ENCODE peak calls at places on chromosomes 7 and 10, in four cellular contexts. O, S, B and D are unnamed samples. For H3K4me1, the result is how much of the 10 kb centered on the place peaks cover.

GRCh38 chr7:90999989-91000979 is 263.9 kb upstream of the FZD1 start:
- DNase-seq in S (no peak), O (no peak), B (no peak), D (no peak)

GRCh38 chr10:32972929-32973328 is 14.9 kb upstream of the ITGB1 start:
- DNase-seq in O (no peak), S (no peak), B (no peak), D (no peak)

GRCh38 chr10:98006266-98006665 is 24.2 kb downstream of the CRTAC1 start:
- DNase-seq in O (no peak), S (no peak), B (no peak), D (no peak)

GRCh38 chr10:70035531-70035930 is 17.1 kb upstream of the MACROH2A2 start:
- DNase-seq in O (no peak), B (no peak), S (no peak), D (no peak)

GRCh38 chr7:83020171-83020570 is 142.5 kb downstream of the PCLO start:
- DNase-seq in S (no peak), O (no peak), B (no peak), D (no peak)

GRCh38 chr7:22607180-22607579 is 107.2 kb upstream of the STEAP1B start:
- DNase-seq in S (peak), B (no peak), O (no peak), D (no peak)

GRCh38 chr7:74587435-74588126 is 69.9 kb upstream of the GTF2I start:
- DNase-seq in O (no peak), B (peak), S (peak), D (peak)

GRCh38 chr7:81926154-81926553 is 156.3 kb upstream of the HGF start:
- DNase-seq in O (no peak), S (no peak), B (no peak), D (no peak)

GRCh38 chr7:6433814-6434630 is 13.7 kb downstream of the DAGLB start:
- DNase-seq in S (no peak), B (no peak), O (no peak), D (no peak)

GRCh38 chr10:6163364-6164270 is 39.1 kb upstream of the PFKFB3 start:
- DNase-seq in B (peak), S (peak), O (peak), D (peak)

GRCh38 chr10:19816420-19817250 is at the start of gene PLXDC2:
- DNase-seq in B (peak), S (peak), O (no peak), D (peak)

GRCh38 chr7:4299431-4299830 is 382.7 kb upstream of the FOXK1 start:
- DNase-seq in B (no peak), O (no peak), S (no peak), D (no peak)

GRCh38 chr7:91772100-91772794 is 108.3 kb downstream of the MTERF1 start:
- DNase-seq in O (no peak), B (no peak), S (no peak), D (no peak)

GRCh38 chr10:125101581-125101980 is 58.8 kb downstream of the CTBP2 start:
- DNase-seq in O (no peak), B (no peak), S (peak), D (no peak)

GRCh38 chr7:16556359-16556758 is 29.7 kb downstream of the LRRC72 start:
- DNase-seq in S (no peak), B (no peak), O (no peak), D (no peak)

GRCh38 chr7:137804819-137805218 is 42.0 kb downstream of the DGKI start:
- DNase-seq in S (no peak), B (no peak), O (no peak), D (no peak)

GRCh38 chr10:133568287-133568614 is 2.9 kb upstream of the SYCE1 start:
- DNase-seq in O (no peak), B (no peak), S (no peak), D (no peak)

GRCh38 chr10:69839696-69840345 is 38.1 kb downstream of the COL13A1 start:
- DNase-seq in B (no peak), S (no peak), O (no peak), D (no peak)

GRCh38 chr7:131040467-131040932 is 287.2 kb upstream of the MKLN1 start:
- DNase-seq in O (peak), B (peak), S (no peak), D (peak)

GRCh38 chr7:1368682-1369571 is 90.3 kb downstream of the MICALL2 start:
- DNase-seq in S (no peak), O (peak), B (peak), D (no peak)

DNA sequence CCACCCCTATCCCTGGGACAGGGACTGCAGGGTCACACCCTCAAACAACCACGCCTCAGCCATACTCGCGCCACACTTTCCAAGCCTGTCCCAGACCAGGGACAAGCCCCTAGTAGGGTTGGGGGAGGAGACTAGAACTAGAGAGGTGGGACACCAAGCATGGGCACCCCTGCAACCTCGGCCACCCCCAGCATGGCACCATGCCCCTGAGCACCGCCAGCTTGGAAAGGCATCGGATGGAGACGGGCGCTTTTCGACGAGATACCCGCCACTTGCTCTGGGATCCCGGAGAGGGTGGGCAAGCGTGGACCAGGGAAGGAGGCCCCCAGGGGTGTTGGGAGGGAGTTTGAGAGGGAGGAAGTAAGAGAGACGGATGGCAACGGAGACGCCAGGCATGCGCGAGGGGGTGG is 13.1 kb upstream of the KMT2E start:
- DNase-seq in S (no peak), B (no peak), O (no peak), D (no peak)
- H3K4me1 ChIP-seq in S (half or more), B (half or more), O (under half), D (half or more)

GRCh38 chr10:131997366-131998049 is 15.8 kb upstream of the BNIP3 start:
- DNase-seq in B (peak), O (no peak), S (peak), D (peak)
- TF ChIP-seq POLR2A in B (no peak), O (no peak), S (no peak), D (no peak)

GRCh38 chr7:158260567-158261361 is 326.9 kb downstream of the PTPRN2 start:
- DNase-seq in B (no peak), S (no peak), O (no peak), D (no peak)

GRCh38 chr7:158262284-158263109 is 325.1 kb downstream of the PTPRN2 start:
- DNase-seq in B (no peak), O (no peak), S (no peak), D (no peak)

GRCh38 chr7:158263110-158263963 is 324.3 kb downstream of the PTPRN2 start:
- DNase-seq in B (no peak), S (peak), O (no peak), D (no peak)

GRCh38 chr7:158259671-158260423 is 327.8 kb downstream of the PTPRN2 start:
- DNase-seq in O (no peak), S (no peak), B (no peak), D (no peak)

DNA sequence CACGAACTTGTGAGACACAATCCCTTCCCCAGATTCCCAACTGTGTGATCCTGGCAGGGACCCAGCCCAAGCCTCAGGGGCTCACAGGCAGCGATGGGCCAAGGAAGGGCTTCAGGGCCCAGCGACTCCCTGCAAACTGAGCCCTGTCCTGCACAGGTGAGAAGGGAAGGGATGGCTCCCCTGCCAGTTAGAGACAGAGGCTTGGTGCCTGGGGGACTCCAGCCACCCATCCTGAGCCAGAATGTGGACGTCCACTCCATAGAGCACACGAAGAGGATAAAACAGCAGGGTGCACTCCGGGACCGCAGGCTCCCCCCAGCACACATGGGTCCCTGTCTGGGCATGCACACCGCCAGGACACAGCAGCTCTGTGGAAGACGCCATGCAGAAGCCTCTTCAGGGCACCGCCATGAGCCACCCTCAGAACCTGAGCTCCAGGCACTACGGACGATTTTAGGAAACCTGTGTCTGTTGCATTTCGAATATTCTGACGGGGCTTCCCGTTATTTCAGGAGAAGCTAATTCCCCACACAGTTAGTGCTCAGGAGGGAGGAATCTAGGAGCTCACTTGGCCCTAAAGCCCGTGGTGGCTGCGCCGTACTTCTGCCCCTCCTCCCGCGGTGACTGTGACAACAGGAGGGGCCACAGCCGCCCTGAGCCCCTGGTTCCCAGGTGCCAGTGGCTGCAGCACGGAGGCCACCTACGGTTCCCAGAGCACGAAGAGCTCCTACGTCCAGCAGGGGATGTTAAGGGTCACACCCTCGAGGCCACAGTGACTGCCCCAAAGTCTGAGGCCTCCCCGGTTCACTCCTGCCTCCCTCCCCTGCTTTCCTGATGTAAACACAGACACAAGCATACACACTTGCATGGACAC is 326.0 kb downstream of the PTPRN2 start:
- DNase-seq in O (no peak), B (no peak), S (no peak), D (no peak)
- H3K4me1 ChIP-seq in O (under half), B (under half), S (under half), D (under half)

DNA sequence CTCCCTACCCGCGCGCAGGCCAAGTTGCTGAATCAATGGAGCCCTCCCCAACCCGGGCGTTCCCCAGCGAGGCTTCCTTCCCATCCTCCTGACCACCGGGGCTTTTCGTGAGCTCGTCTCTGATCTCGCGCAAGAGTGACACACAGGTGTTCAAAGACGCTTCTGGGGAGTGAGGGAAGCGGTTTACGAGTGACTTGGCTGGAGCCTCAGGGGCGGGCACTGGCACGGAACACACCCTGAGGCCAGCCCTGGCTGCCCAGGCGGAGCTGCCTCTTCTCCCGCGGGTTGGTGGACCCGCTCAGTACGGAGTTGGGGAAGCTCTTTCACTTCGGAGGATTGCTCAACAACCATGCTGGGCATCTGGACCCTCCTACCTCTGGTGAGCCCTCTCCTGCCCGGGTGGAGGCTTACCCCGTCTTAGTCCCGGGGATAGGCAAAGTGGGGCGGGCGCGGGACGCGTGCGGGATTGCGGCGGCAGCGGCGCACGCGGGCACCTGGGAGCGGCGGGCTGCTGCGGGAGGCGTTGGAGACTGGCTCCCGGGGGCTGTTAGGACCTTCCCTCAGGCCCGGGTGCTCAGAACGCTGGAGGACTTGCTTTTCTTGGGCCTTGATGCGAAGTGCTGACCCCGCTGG is at the start of gene FAS:
- DNase-seq in S (peak), B (peak), O (peak), D (peak)
- TF ChIP-seq POLR2A in S (peak), B (peak), O (no peak), D (peak)

DNA sequence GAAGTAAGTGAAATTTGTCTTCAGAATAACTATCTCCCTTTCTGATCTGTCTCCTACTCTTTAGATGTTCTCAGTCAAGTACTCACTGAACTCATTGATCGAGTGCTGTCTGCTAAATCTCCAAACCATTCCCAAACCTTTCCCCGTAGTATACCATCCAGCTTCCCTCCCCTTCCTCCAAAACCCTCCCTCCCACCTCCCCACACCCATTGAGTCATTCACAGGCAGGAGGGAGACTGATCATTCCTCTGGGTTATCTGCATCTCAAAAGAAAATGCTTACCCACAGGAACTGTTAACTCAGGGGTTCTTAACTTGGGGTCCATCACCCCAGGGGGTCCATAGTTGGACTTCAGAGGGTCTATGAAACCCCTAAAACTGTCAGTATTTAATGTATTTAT is 37.4 kb downstream of the GOT1 start:
- DNase-seq in S (no peak), B (no peak), O (no peak), D (no peak)
- H3K4me1 ChIP-seq in S (under half), B (under half), O (under half), D (under half)

GRCh38 chr10:5095687-5096086 is 1.5 kb downstream of the AKR1C3 start:
- DNase-seq in B (peak), O (no peak), S (no peak), D (no peak)

GRCh38 chr10:5092375-5092774 is 1.8 kb upstream of the AKR1C3 start:
- DNase-seq in B (no peak), O (no peak), S (no peak), D (no peak)

GRCh38 chr10:5096108-5096507 is 1.9 kb downstream of the AKR1C3 start:
- DNase-seq in B (no peak), O (no peak), S (no peak), D (no peak)

GRCh38 chr10:5092848-5093790 is 1.1 kb upstream of the AKR1C3 start:
- DNase-seq in B (peak), S (no peak), O (no peak), D (no peak)

GRCh38 chr10:5094265-5095205 is at the start of gene AKR1C3:
- DNase-seq in B (peak), O (peak), S (no peak), D (no peak)
- TF ChIP-seq POLR2A in B (peak), O (no peak), S (peak), D (no peak)

GRCh38 chr10:58266826-58267712 is 625 bp downstream of the IPMK start:
- DNase-seq in S (peak), O (no peak), B (peak), D (peak)

GRCh38 chr10:58264780-58265179 is 2.9 kb downstream of the IPMK start:
- DNase-seq in S (no peak), O (no peak), B (no peak), D (no peak)

GRCh38 chr10:58268454-58268945 is 462 bp upstream of the CISD1 start:
- DNase-seq in S (peak), B (no peak), O (no peak), D (no peak)

GRCh38 chr10:58267713-58268453 is at the start of gene IPMK:
- DNase-seq in B (peak), O (peak), S (peak), D (peak)

DNA sequence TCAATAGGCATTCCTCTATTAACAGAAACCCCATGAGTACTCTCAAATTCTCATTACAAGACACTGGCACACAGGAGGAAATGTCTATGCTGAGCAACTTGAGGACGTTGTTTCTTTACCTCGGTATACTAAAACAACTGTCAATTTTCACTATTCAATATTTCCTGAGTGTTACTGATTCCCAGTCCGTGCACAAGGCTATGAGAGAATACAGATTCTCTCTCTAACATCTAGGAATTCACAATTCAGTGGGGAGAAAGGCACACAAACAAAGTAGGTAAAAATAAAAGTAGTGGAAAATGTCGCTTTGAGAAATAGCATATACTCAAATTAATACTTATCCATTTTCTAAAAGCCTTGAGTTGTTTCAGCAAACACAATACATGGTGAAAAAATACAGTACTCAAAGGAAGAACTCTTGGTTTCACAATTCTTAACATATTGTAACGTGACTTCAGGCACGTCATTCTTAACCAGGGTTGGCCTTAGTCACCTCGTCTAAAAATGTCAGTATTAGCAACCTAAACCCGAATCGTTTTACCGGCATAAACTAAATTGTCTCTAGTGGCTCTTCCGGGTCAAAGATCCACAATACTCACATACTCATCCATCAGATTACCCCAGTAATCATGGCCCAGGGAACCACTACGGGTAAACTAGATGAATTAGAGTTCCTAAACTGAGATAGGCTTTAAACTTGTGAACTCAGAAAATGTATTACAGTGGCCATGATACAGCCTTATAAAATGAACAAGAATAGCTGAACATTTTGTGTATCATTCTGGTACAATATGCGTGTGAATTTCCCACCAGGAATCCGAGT is 1.5 kb downstream of the IPMK start:
- DNase-seq in S (no peak), B (peak), O (no peak), D (peak)
- H3K4me1 ChIP-seq in S (under half), B (under half), O (under half), D (under half)

GRCh38 chr7:2732959-2733584 is 45.1 kb downstream of the AMZ1 start:
- DNase-seq in B (no peak), S (peak), O (no peak), D (peak)
- TF ChIP-seq POLR2A in B (no peak), S (no peak), O (no peak), D (no peak)

GRCh38 chr10:72242675-72243074 is 26.6 kb upstream of the ASCC1 start:
- DNase-seq in S (peak), O (no peak), B (no peak), D (peak)

GRCh38 chr10:72241853-72242252 is 25.8 kb upstream of the ASCC1 start:
- DNase-seq in S (no peak), O (no peak), B (no peak), D (no peak)

GRCh38 chr10:72245949-72246525 is 27.7 kb upstream of the DDIT4 start:
- DNase-seq in B (no peak), S (no peak), O (no peak), D (no peak)

GRCh38 chr10:72243822-72244437 is 27.9 kb upstream of the ASCC1 start:
- DNase-seq in S (peak), O (no peak), B (peak), D (peak)

DNA sequence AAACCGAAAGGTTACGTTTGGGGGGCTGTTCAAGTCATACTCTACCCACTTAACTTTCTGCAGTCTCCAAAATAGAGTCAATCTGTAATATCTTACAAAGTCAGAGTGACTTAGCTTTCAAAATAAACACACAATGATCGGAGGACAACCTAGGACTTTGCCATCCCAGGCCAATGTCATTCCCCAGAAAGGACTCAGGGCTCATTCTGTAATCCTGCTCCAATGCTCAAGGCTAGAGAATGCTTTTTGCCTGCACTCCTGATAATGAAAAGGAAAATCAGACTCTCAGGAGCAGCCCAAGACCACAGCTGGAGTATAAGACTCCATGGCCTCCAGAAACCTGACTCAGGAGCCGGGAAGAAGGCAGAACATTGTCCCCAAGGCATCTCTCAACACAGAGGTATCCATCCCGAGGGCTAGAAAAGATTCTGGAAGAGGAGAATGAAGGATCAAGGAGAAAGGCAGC is 28.5 kb upstream of the ASCC1 start:
- DNase-seq in B (no peak), O (no peak), S (no peak), D (no peak)
- H3K4me1 ChIP-seq in B (half or more), O (under half), S (half or more), D (half or more)